ENCODE peak calls at places on chromosomes 1 and 21, in nine cellular contexts. D is cardiac muscle cell; W is NCI-H2081; Z is activated naive CD4-positive, alpha-beta T cell; O is HEK293T; H is T-cell; B is GM13976; M is ELF-1; F is stimulated activated CD4-positive, alpha-beta T cell treated with anti-CD3 and anti-CD28 coated beads, Interleukin-1b, Interleukin-23, amount 100 ng/mL, for 1 hour. J is an unnamed sample.

GRCh38 chr1:31643976-31644559 is 608 bp downstream of the PEF1 start:
- DNase-seq in D (no peak), W (no peak), Z (peak; percentile 54), O (no peak), H (no peak), B (peak; percentile 7), M (no peak), F (no peak), J (no peak)

GRCh38 chr21:35257413-35257812 is 208.3 kb upstream of the RUNX1 start:
- DNase-seq in D (no peak), W (no peak), Z (no peak), O (no peak), H (no peak), B (no peak), M (no peak), F (no peak), J (no peak)

GRCh38 chr1:61711969-61712368 is 13.0 kb downstream of the TM2D1 start:
- DNase-seq in D (no peak), W (no peak), Z (no peak), O (no peak), H (no peak), B (no peak), M (no peak), F (no peak), J (no peak)

GRCh38 chr1:172680733-172681275 is 21.9 kb downstream of the FASLG start:
- DNase-seq in D (no peak), W (no peak), Z (no peak), O (no peak), H (no peak), B (no peak), M (peak; percentile 20), F (no peak), J (no peak)

GRCh38 chr1:157399984-157400382 is 152.3 kb downstream of the FCRL5 start:
- DNase-seq in D (no peak), W (no peak), Z (no peak), O (peak; percentile 30), H (peak; percentile 20), B (peak; percentile 27), M (peak; percentile 87), F (no peak), J (no peak)

GRCh38 chr1:9181990-9182783 is 52.4 kb upstream of the H6PD start:
- DNase-seq in D (no peak), W (peak; percentile 15), Z (no peak), O (no peak), H (no peak), B (peak; percentile 81), M (peak; percentile 63), F (no peak), J (peak; percentile 80)

GRCh38 chr1:215749423-215749822 is 182.3 kb downstream of the KCTD3 start:
- DNase-seq in D (no peak), W (no peak), Z (no peak), O (no peak), H (no peak), B (no peak), M (no peak), F (no peak), J (no peak)

GRCh38 chr1:238811211-238811610 is 575.2 kb upstream of the CHRM3 start:
- DNase-seq in D (no peak), W (no peak), Z (no peak), O (no peak), H (no peak), B (no peak), M (no peak), F (no peak), J (no peak)

GRCh38 chr1:189859385-189859977 is 618.2 kb downstream of the BRINP3 start:
- DNase-seq in D (no peak), W (no peak), Z (no peak), O (peak; percentile 48), H (no peak), B (peak; percentile 10), M (peak; percentile 73), F (no peak), J (peak; percentile 10)

GRCh38 chr1:114033219-114033706 is 54.0 kb downstream of the OLFML3 start:
- DNase-seq in D (peak; percentile 47), W (no peak), Z (no peak), O (peak; percentile 74), H (no peak), B (peak; percentile 24), M (peak; percentile 75), F (no peak), J (peak; percentile 32)

GRCh38 chr1:168823988-168824387 is 95.0 kb upstream of the DPT start:
- DNase-seq in D (no peak), W (no peak), Z (no peak), O (no peak), H (no peak), B (no peak), M (no peak), F (no peak), J (no peak)

GRCh38 chr1:243946946-243947345 is 96.9 kb upstream of the AKT3 start:
- DNase-seq in D (no peak), W (no peak), Z (peak; percentile 14), O (no peak), H (peak; percentile 40), B (peak; percentile 47), M (peak; percentile 77), F (no peak), J (peak; percentile 73)

GRCh38 chr1:54850082-54850730 is 36.8 kb downstream of the DHCR24 start:
- DNase-seq in D (no peak), W (no peak), Z (no peak), O (no peak), H (no peak), B (no peak), M (no peak), F (no peak), J (no peak)

GRCh38 chr1:71047635-71048607 is at the start of gene PTGER3:
- DNase-seq in D (peak; percentile 86), W (peak; percentile 55), Z (peak; percentile 32), O (peak; percentile 66), H (peak; percentile 51), B (peak; percentile 51), M (peak; percentile 41), F (no peak), J (peak; percentile 83)

GRCh38 chr1:216478238-216478637 is 55.0 kb upstream of the USH2A start:
- DNase-seq in D (no peak), W (no peak), Z (no peak), O (no peak), H (no peak), B (no peak), M (no peak), F (no peak), J (no peak)

GRCh38 chr1:59013928-59014279 is 230.1 kb upstream of the JUN start:
- DNase-seq in D (no peak), W (no peak), Z (no peak), O (peak; percentile 36), H (no peak), B (no peak), M (no peak), F (no peak), J (no peak)

GRCh38 chr1:21639594-21640041 is 29.5 kb downstream of the RAP1GAP start:
- DNase-seq in D (no peak), W (no peak), Z (no peak), O (no peak), H (no peak), B (no peak), M (peak; percentile 57), F (no peak), J (no peak)

GRCh38 chr1:170576980-170577379 is 45.0 kb downstream of the GORAB start:
- DNase-seq in D (no peak), W (no peak), Z (no peak), O (no peak), H (no peak), B (no peak), M (no peak), F (no peak), J (no peak)

GRCh38 chr21:42120056-42120903 is 49.2 kb downstream of the UMODL1 start:
- DNase-seq in D (no peak), W (peak; percentile 74), Z (no peak), O (no peak), H (no peak), B (no peak), M (peak; percentile 93), F (no peak), J (no peak)

GRCh38 chr1:229137274-229137673 is 133.6 kb upstream of the RAB4A start:
- DNase-seq in D (no peak), W (no peak), Z (no peak), O (no peak), H (no peak), B (no peak), M (no peak), F (no peak), J (no peak)

GRCh38 chr1:99004270-99005141 is at the start of gene PLPPR5:
- DNase-seq in D (peak; percentile 58), W (no peak), Z (no peak), O (peak; percentile 55), H (peak; percentile 17), B (peak; percentile 27), M (peak; percentile 10), F (no peak), J (peak; percentile 65)

J was measured in WERI-Rb-1.